ENCODE peak calls at places on chromosomes 16 and 17, in six cellular contexts. J, B, V, D, F and A are unnamed samples.

GRCh38 chr17:54944796-54945195 is 23.7 kb downstream of the COX11 start:
- DNase-seq in J (no peak), V (no peak), F (no peak), B (no peak), D (peak), A (no peak)

GRCh38 chr17:6045621-6046357 is 24.4 kb upstream of the WSCD1 start:
- DNase-seq in V (no peak), F (no peak), D (no peak), J (no peak), B (no peak), A (no peak)

GRCh38 chr16:84498859-84499620 is 5.4 kb downstream of the MEAK7 start:
- DNase-seq in B (no peak), V (no peak), D (no peak), J (no peak), F (no peak), A (no peak)

GRCh38 chr17:43371227-43371821 is 27.5 kb upstream of the ARL4D start:
- DNase-seq in B (no peak), V (no peak), J (no peak), F (no peak), D (no peak), A (no peak)

GRCh38 chr16:25888873-25889272 is 197.1 kb downstream of the HS3ST4 start:
- DNase-seq in D (no peak), J (no peak), B (no peak), F (no peak), V (no peak), A (no peak)

GRCh38 chr16:67516296-67517177 is 12.1 kb upstream of the RIPOR1 start:
- DNase-seq in F (no peak), D (no peak), J (no peak), B (no peak), V (no peak), A (no peak)

GRCh38 chr16:14358697-14359305 is 271.3 kb downstream of the PARN start:
- DNase-seq in D (no peak), F (no peak), V (no peak), J (no peak), B (no peak), A (no peak)

GRCh38 chr17:48568499-48569259 is 9.5 kb downstream of the HOXB4 start:
- DNase-seq in D (no peak), V (no peak), B (no peak), F (no peak), J (no peak), A (no peak)

GRCh38 chr16:52611817-52612673 is 65.1 kb upstream of the TOX3 start:
- DNase-seq in J (no peak), B (no peak), V (peak), F (no peak), D (no peak), A (no peak)

GRCh38 chr17:30101686-30102390 is 14.8 kb upstream of the NSRP1 start:
- DNase-seq in F (no peak), B (no peak), V (no peak), J (no peak), D (no peak), A (no peak)